ENCODE peak calls at places on chromosomes 3 and 15, in eight cellular contexts. Q, E, N, S, O, K, B and P are unnamed samples.

GRCh38 chr15:57606816-57607215 is 15.1 kb downstream of the MYZAP start:
- DNase-seq in B (no peak), O (no peak), S (no peak), K (no peak), E (no peak), Q (no peak), N (no peak), P (no peak)

GRCh38 chr3:171854649-171855305 is 11.6 kb downstream of the TMEM212 start:
- DNase-seq in B (no peak), N (no peak), O (no peak), Q (no peak), K (no peak), E (no peak), S (no peak), P (no peak)

GRCh38 chr15:95897651-95898050 is 432.8 kb upstream of the NR2F2 start:
- DNase-seq in N (no peak), K (no peak), Q (no peak), S (no peak), O (no peak), E (no peak), B (no peak), P (no peak)

GRCh38 chr3:13479332-13479581 is 849 bp upstream of the HDAC11 start:
- DNase-seq in Q (no peak), S (no peak), O (peak), B (peak), E (no peak), K (no peak), N (peak), P (no peak)

GRCh38 chr3:157369712-157370447 is 66.8 kb upstream of the PTX3 start:
- DNase-seq in O (no peak), Q (no peak), S (no peak), B (no peak), E (no peak), K (peak), N (no peak), P (peak)

GRCh38 chr15:71970435-71970834 is 147.5 kb downstream of the MYO9A start:
- DNase-seq in K (no peak), E (no peak), S (no peak), O (no peak), N (no peak), Q (no peak), B (no peak), P (no peak)

GRCh38 chr3:196273655-196274054 is 13.9 kb downstream of the PCYT1A start:
- DNase-seq in B (no peak), K (no peak), E (no peak), O (no peak), N (no peak), S (no peak), Q (no peak), P (no peak)

GRCh38 chr15:33007295-33007855 is 187.1 kb downstream of the FMN1 start:
- DNase-seq in S (no peak), Q (no peak), O (no peak), N (no peak), K (no peak), B (peak), E (no peak), P (no peak)

GRCh38 chr3:134600685-134601502 is 49.9 kb downstream of the KY start:
- DNase-seq in B (peak), K (peak), E (peak), S (peak), N (peak), O (peak), Q (peak), P (peak)

GRCh38 chr3:116474356-116475200 is 29.3 kb upstream of the LSAMP start:
- DNase-seq in E (peak), S (no peak), O (no peak), K (peak), B (no peak), N (no peak), Q (no peak), P (peak)

GRCh38 chr15:90994059-90994416 is 297 bp downstream of the PRC1 start:
- DNase-seq in S (no peak), N (peak), B (peak), E (peak), K (no peak), O (no peak), Q (no peak), P (no peak)

GRCh38 chr3:115081444-115081843 is 65.6 kb downstream of the ZBTB20 start:
- DNase-seq in O (no peak), K (no peak), E (no peak), Q (no peak), S (no peak), N (no peak), B (no peak), P (no peak)

GRCh38 chr3:3151513-3151912 is 24.8 kb downstream of the TRNT1 start:
- DNase-seq in O (no peak), E (no peak), S (no peak), N (no peak), Q (no peak), B (no peak), K (no peak), P (no peak)

GRCh38 chr3:141959921-141960554 is 83.6 kb downstream of the ATP1B3 start:
- DNase-seq in E (no peak), S (no peak), Q (peak), N (no peak), K (no peak), B (no peak), O (no peak), P (no peak)